ENCODE peak calls at places on chromosomes 4 and X, in four cellular contexts. N is GM23248, T is hepatocyte, O is neural progenitor cell. A is an unnamed sample.
A peak's percentile ranks its signal among the peaks of the same experiment; 100 is the strongest.

GRCh38 chr4:54657556-54658313 is at the start of gene KIT:
- DNase-seq in T (peak; percentile 75), N (peak; percentile 65), O (peak; percentile 90), A (no peak)

GRCh38 chr4:61783050-61783449 is 582.9 kb downstream of the ADGRL3 start:
- DNase-seq in N (no peak), O (no peak), T (no peak), A (no peak)

GRCh38 chrX:132615396-132616131 is 126.7 kb upstream of the MBNL3 start:
- DNase-seq in N (peak; percentile 45), O (peak; percentile 65), T (peak; percentile 70), A (peak; percentile 47)

GRCh38 chr4:187204389-187204920 is 480.8 kb upstream of the FAT1 start:
- DNase-seq in T (no peak), N (no peak), O (no peak), A (no peak)

GRCh38 chr4:87975466-87975865 is at the start of gene SPP1:
- DNase-seq in O (peak; percentile 74), N (peak; percentile 35), T (peak; percentile 13), A (peak; percentile 47)

GRCh38 chrX:138034136-138034535 is 468.2 kb downstream of the ZIC3 start:
- DNase-seq in N (no peak), O (peak; percentile 10), T (no peak), A (no peak)

GRCh38 chrX:54808109-54808604 is 612 bp downstream of the MAGED2 start:
- DNase-seq in O (peak; percentile 88), N (peak; percentile 53), T (peak; percentile 86), A (no peak)

GRCh38 chr4:5660185-5660584 is 48.2 kb downstream of the EVC2 start:
- DNase-seq in O (no peak), T (no peak), N (peak; percentile 49), A (no peak)

GRCh38 chr4:93199492-93199891 is 629.1 kb upstream of the ATOH1 start:
- DNase-seq in O (peak; percentile 73), T (peak; percentile 59), N (peak; percentile 53), A (peak; percentile 4)

GRCh38 chr4:118173126-118173525 is 138.8 kb downstream of the NDST3 start:
- DNase-seq in O (no peak), N (no peak), T (no peak), A (no peak)

DNA sequence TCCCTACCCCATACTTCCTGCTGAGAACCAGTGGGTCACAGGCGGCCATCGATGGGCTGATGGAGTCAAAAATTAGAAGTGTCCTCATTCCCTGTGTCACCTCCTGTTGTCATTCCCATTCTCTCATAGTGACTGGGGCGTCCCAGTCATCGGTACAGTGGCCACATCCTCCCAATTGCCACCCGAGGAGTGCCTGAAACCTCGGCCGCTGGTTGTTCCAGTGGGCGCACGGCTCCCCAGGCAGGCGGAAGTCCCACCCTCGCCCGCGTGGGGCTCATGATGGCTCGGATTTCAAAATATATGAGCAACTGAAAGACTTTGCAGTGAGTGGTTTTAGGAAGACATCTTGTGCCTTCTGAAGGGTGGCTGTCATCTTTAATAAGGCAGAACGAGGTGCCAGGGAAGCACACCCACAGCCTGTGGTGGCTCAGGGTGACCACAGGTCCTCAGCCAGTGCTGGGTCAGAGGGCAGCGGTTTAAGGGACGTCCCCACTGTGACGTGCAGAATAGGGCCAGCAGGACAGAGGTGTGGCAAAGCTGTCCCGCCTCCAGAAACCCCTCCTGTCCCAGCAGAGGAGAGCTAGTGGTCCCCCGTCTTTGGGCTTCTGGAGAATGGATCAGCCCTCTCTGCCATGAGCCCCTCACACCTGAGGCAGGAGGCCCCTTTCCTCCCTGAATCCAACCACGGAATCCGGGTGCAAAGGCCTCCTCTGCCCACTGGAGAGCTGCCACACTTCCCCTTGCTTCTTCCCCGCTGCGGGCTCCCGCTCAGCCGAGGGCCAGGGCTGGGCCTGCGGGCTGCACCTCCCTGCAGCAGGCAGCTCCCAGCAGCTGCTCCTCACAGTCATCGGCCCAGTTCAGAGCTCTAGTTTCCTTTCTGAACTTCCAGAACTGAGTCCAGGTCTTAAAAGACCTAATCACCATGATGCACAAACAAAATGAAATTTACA is 90.4 kb downstream of the ABLIM2 start:
- DNase-seq in T (no peak), O (no peak), N (no peak), A (no peak)
- H3K4me1 ChIP-seq in T (peaks cover 10% of the 10 kb centered on the region), O (peaks cover 36% of the 10 kb centered on the region), N (no peaks in the 10 kb centered on the region), A (no peaks in the 10 kb centered on the region)

GRCh38 chr4:163920426-163920825 is 425.9 kb downstream of the TMA16 start:
- DNase-seq in T (no peak), O (no peak), N (no peak), A (no peak)
- H2AFZ ChIP-seq in T (no peak overlapping the region), O (no peak overlapping the region), N (no peak overlapping the region), A (no peak overlapping the region)

GRCh38 chr4:81915430-81915829 is 443.7 kb upstream of the RASGEF1B start:
- DNase-seq in O (no peak), N (no peak), T (no peak), A (no peak)

GRCh38 chr4:81913427-81913878 is 441.7 kb upstream of the RASGEF1B start:
- DNase-seq in N (peak; percentile 58), O (peak; percentile 89), T (peak; percentile 74), A (peak; percentile 83)

GRCh38 chr4:81919238-81919637 is 447.5 kb upstream of the RASGEF1B start:
- DNase-seq in N (peak; percentile 33), T (peak; percentile 34), O (peak; percentile 53), A (peak; percentile 29)

GRCh38 chr4:81912420-81912819 is 440.7 kb upstream of the RASGEF1B start:
- DNase-seq in O (no peak), N (no peak), T (no peak), A (no peak)

GRCh38 chr4:81914623-81915022 is 442.9 kb upstream of the RASGEF1B start:
- DNase-seq in N (no peak), O (no peak), T (no peak), A (no peak)
- H3K4me1 ChIP-seq in N (no peaks in the 10 kb centered on the region), O (no peaks in the 10 kb centered on the region), T (peaks cover 1% of the 10 kb centered on the region), A (no peaks in the 10 kb centered on the region)

DNA sequence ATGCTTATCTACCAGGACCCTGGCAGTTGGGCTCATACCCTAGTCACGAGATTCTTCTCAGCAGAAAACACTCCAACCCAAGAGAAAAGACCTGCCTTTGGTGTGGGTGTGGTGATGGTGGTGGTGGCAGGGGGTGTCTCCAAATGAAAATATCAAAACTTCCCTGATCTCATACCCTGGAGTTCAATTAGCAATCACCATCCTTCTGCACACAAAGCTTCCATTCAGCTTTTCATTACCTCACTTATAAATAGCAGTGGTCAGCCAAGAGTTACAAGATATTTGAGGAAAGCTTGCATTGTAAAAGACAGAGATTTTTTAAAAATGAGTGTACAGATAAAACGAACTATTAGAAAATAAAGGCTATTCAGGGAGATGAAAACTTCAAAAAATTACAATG is 580.8 kb upstream of the MAGEB2 start:
- DNase-seq in O (no peak), N (peak; percentile 18), T (no peak), A (no peak)
- H2AFZ ChIP-seq in O (no peak overlapping the region), N (no peak overlapping the region), T (no peak overlapping the region), A (no peak overlapping the region)

GRCh38 chrX:53728506-53728905 is 42.0 kb upstream of the HUWE1 start:
- DNase-seq in O (no peak), N (no peak), T (no peak), A (no peak)
- H3K4me1 ChIP-seq in O (no peaks in the 10 kb centered on the region), N (peaks cover 13% of the 10 kb centered on the region), T (no peaks in the 10 kb centered on the region), A (peaks cover 5% of the 10 kb centered on the region)

GRCh38 chr4:171022698-171023378 is 790.4 kb upstream of the GALNTL6 start:
- DNase-seq in N (no peak), T (no peak), O (no peak), A (no peak)
- H2AFZ ChIP-seq in N (no peak overlapping the region), T (no peak overlapping the region), O (no peak overlapping the region), A (no peak overlapping the region)

GRCh38 chr4:94564252-94564651 is 112.5 kb downstream of the PDLIM5 start:
- DNase-seq in N (no peak), O (no peak), T (peak; percentile 43), A (no peak)
- H3K4me1 ChIP-seq in N (peaks cover 44% of the 10 kb centered on the region), O (no peaks in the 10 kb centered on the region), T (peaks cover 4% of the 10 kb centered on the region), A (no peaks in the 10 kb centered on the region)

A was measured in OCI-LY7.